ENCODE peak calls at places on chromosomes 2 and 18, in seven cellular contexts. L, U, X, Q, E, B and K are unnamed samples.

GRCh38 chr2:233441161-233442027 is 87.1 kb downstream of the DGKD start:
- DNase-seq in E (no peak), B (no peak), U (no peak), L (no peak), Q (no peak), X (no peak), K (no peak)

GRCh38 chr18:46755315-46756171 is 1.3 kb downstream of the ST8SIA5 start:
- DNase-seq in Q (no peak), E (no peak), B (no peak), L (no peak), U (no peak), X (no peak), K (no peak)

GRCh38 chr2:42893047-42893758 is 100.8 kb upstream of the HAAO start:
- DNase-seq in X (no peak), Q (no peak), B (no peak), L (no peak), E (no peak), U (no peak), K (no peak)

GRCh38 chr2:55105456-55105855 is 55.2 kb upstream of the RTN4 start:
- DNase-seq in U (no peak), L (no peak), B (no peak), X (no peak), Q (no peak), E (no peak), K (no peak)

GRCh38 chr2:200471324-200471848 is 38.5 kb downstream of the KCTD18 start:
- DNase-seq in E (peak), U (peak), L (peak), B (peak), X (peak), Q (peak), K (peak)

GRCh38 chr2:731711-732110 is 54.5 kb upstream of the TMEM18 start:
- DNase-seq in L (no peak), X (no peak), B (no peak), Q (no peak), U (no peak), E (no peak), K (no peak)

GRCh38 chr2:55923091-55923977 is at the start of gene EFEMP1:
- DNase-seq in B (no peak), U (no peak), Q (peak), L (peak), E (peak), X (peak), K (peak)

GRCh38 chr2:132937629-132938028 is 267.6 kb upstream of the LYPD1 start:
- DNase-seq in Q (no peak), U (no peak), B (no peak), L (no peak), E (peak), X (peak), K (no peak)

GRCh38 chr2:115303-115702 is 69.0 kb upstream of the FAM110C start:
- DNase-seq in L (no peak), B (no peak), X (peak), U (no peak), Q (no peak), E (no peak), K (no peak)

GRCh38 chr2:71727562-71727961 is 274.2 kb downstream of the DYSF start:
- DNase-seq in Q (no peak), E (no peak), U (no peak), X (peak), L (no peak), B (no peak), K (no peak)

GRCh38 chr2:23606968-23607367 is 222.0 kb downstream of the KLHL29 start:
- DNase-seq in B (no peak), Q (no peak), E (peak), X (peak), L (no peak), U (no peak), K (no peak)

GRCh38 chr2:46411245-46411641 is 68.1 kb upstream of the TMEM247 start:
- DNase-seq in U (no peak), X (peak), Q (no peak), B (no peak), E (no peak), L (no peak), K (no peak)

GRCh38 chr2:113240150-113240914 is 38.4 kb downstream of the PAX8 start:
- DNase-seq in U (no peak), L (no peak), B (no peak), X (peak), Q (no peak), E (peak), K (peak)

GRCh38 chr2:85734942-85735608 is 18.7 kb upstream of the ATOH8 start:
- DNase-seq in X (peak), U (no peak), B (no peak), Q (no peak), L (no peak), E (no peak), K (no peak)

GRCh38 chr2:71950256-71951066 is 197.2 kb downstream of the CYP26B1 start:
- DNase-seq in L (no peak), Q (no peak), B (no peak), U (no peak), X (no peak), E (no peak), K (no peak)

GRCh38 chr2:234500394-234501006 is 3.6 kb upstream of the ARL4C start:
- DNase-seq in U (peak), E (peak), L (peak), B (peak), X (peak), Q (no peak), K (no peak)

GRCh38 chr2:8662239-8662879 is 19.5 kb upstream of the ID2 start:
- DNase-seq in U (no peak), X (peak), B (no peak), L (no peak), Q (no peak), E (peak), K (no peak)

GRCh38 chr2:70442301-70443077 is 111.1 kb downstream of the TGFA start:
- DNase-seq in U (no peak), B (no peak), X (no peak), Q (no peak), E (no peak), L (no peak), K (no peak)

GRCh38 chr2:144429396-144430112 is 90.4 kb downstream of the ZEB2 start:
- DNase-seq in E (no peak), X (no peak), B (no peak), L (no peak), Q (no peak), U (no peak), K (no peak)

GRCh38 chr2:128835974-128836373 is 517.3 kb upstream of the HS6ST1 start:
- DNase-seq in U (no peak), B (no peak), Q (no peak), L (no peak), E (no peak), X (no peak), K (no peak)

GRCh38 chr2:220437938-220438337 is 810.5 kb downstream of the SLC4A3 start:
- DNase-seq in L (no peak), U (no peak), B (no peak), E (no peak), Q (no peak), X (peak), K (no peak)

GRCh38 chr2:235270951-235271350 is 222.9 kb upstream of the AGAP1 start:
- DNase-seq in X (no peak), B (no peak), L (no peak), E (peak), Q (no peak), U (no peak), K (no peak)

GRCh38 chr2:241844066-241844728 is 14.5 kb downstream of the PDCD1 start:
- DNase-seq in E (peak), Q (peak), U (peak), B (peak), L (peak), X (peak), K (peak)

GRCh38 chr18:8006979-8007378 is 439.9 kb downstream of the PTPRM start:
- DNase-seq in L (no peak), B (no peak), E (no peak), U (no peak), X (no peak), Q (no peak), K (no peak)

GRCh38 chr18:57561728-57562423 is 24.6 kb downstream of the FECH start:
- DNase-seq in U (no peak), X (peak), B (peak), E (peak), L (peak), Q (peak), K (no peak)

GRCh38 chr2:126059379-126059778 is 596.6 kb upstream of the GYPC start:
- DNase-seq in Q (no peak), U (no peak), E (no peak), X (no peak), B (no peak), L (no peak), K (no peak)

GRCh38 chr2:15670981-15671380 is 79.3 kb downstream of the DDX1 start:
- DNase-seq in E (no peak), U (no peak), Q (no peak), B (no peak), L (no peak), X (no peak), K (no peak)

GRCh38 chr2:118853647-118854367 is 6.4 kb upstream of the EN1 start:
- DNase-seq in L (no peak), X (no peak), E (no peak), Q (no peak), U (no peak), B (no peak), K (no peak)

GRCh38 chr18:50268022-50268747 is 1.9 kb upstream of the CFAP53 start:
- DNase-seq in U (peak), B (peak), E (peak), X (no peak), L (peak), Q (peak), K (peak)

GRCh38 chr2:230974096-230974913 is 21.6 kb upstream of the SPATA3 start:
- DNase-seq in E (no peak), Q (peak), U (peak), X (peak), B (peak), L (no peak), K (no peak)

GRCh38 chr2:217743980-217744761 is 258.6 kb downstream of the TNS1 start:
- DNase-seq in L (no peak), U (no peak), E (peak), Q (no peak), B (no peak), X (no peak), K (peak)

GRCh38 chr2:142321706-142322280 is 191.0 kb upstream of the LRP1B start:
- DNase-seq in B (no peak), Q (no peak), E (no peak), L (no peak), X (peak), U (no peak), K (no peak)

GRCh38 chr2:179991344-179991743 is 15.8 kb downstream of the CWC22 start:
- DNase-seq in B (no peak), Q (no peak), E (no peak), U (no peak), L (peak), X (peak), K (no peak)

GRCh38 chr2:175233135-175233719 is 51.7 kb upstream of the ATP5MC3 start:
- DNase-seq in X (peak), B (no peak), E (peak), Q (no peak), U (no peak), L (no peak), K (no peak)